ENCODE peak calls at places on chromosomes 3 and 15, in eight cellular contexts. F, N, Y, I, A, C, W and L are unnamed samples.

GRCh38 chr3:112531358-112531781 is 30.4 kb downstream of the ATG3 start:
- DNase-seq in C (peak), N (peak), A (no peak), F (no peak), I (no peak), W (no peak), Y (no peak), L (peak)

GRCh38 chr3:127628788-127629456 is at the start of gene PODXL2:
- DNase-seq in N (peak), A (no peak), W (peak), I (peak), Y (no peak), C (peak), F (peak), L (peak)

GRCh38 chr3:11717768-11718581 is 74.3 kb upstream of the VGLL4 start:
- DNase-seq in F (no peak), A (no peak), N (peak), I (no peak), Y (no peak), C (peak), W (no peak), L (peak)

GRCh38 chr3:197542741-197543454 is 12.9 kb downstream of the BDH1 start:
- DNase-seq in A (no peak), C (no peak), I (peak), Y (no peak), W (peak), F (no peak), N (no peak), L (no peak)

GRCh38 chr3:45210308-45211038 is 15.6 kb downstream of the TMEM158 start:
- DNase-seq in N (peak), W (peak), F (peak), Y (peak), A (peak), I (peak), C (peak), L (peak)

GRCh38 chr3:155313303-155313702 is 19.8 kb upstream of the STRIT1 start:
- DNase-seq in I (no peak), N (no peak), Y (no peak), C (no peak), A (no peak), F (no peak), W (no peak), L (peak)

GRCh38 chr3:23219552-23219951 is 16.4 kb downstream of the UBE2E2 start:
- DNase-seq in C (no peak), F (no peak), Y (no peak), I (no peak), A (no peak), N (no peak), W (no peak), L (no peak)

GRCh38 chr3:27507515-27508266 is 23.5 kb upstream of the SLC4A7 start:
- DNase-seq in W (no peak), N (peak), A (no peak), I (no peak), Y (no peak), F (no peak), C (peak), L (no peak)

GRCh38 chr3:126180477-126181397 is at the start of gene ALDH1L1:
- DNase-seq in I (peak), A (peak), W (peak), Y (no peak), N (peak), F (no peak), C (peak), L (peak)

GRCh38 chr3:116939550-116939949 is 230.0 kb downstream of the TUSC7 start:
- DNase-seq in N (no peak), A (no peak), Y (no peak), W (no peak), F (no peak), C (no peak), I (no peak), L (no peak)

GRCh38 chr15:63870403-63871209 is 36.9 kb upstream of the HERC1 start:
- DNase-seq in C (peak), W (peak), N (peak), F (no peak), I (peak), A (no peak), Y (no peak), L (peak)

GRCh38 chr15:100725121-100726069 is 123.0 kb downstream of the ASB7 start:
- DNase-seq in C (peak), W (peak), Y (no peak), N (no peak), A (no peak), I (no peak), F (no peak), L (peak)

GRCh38 chr15:52093539-52094502 is 18.8 kb downstream of the BCL2L10 start:
- DNase-seq in F (no peak), I (peak), C (peak), Y (no peak), N (peak), W (no peak), A (no peak), L (peak)

GRCh38 chr3:133413166-133414020 is 13.5 kb downstream of the BFSP2 start:
- DNase-seq in N (no peak), F (no peak), I (no peak), A (no peak), Y (no peak), W (no peak), C (no peak), L (peak)

GRCh38 chr3:173397161-173398110 is at the start of gene NLGN1:
- DNase-seq in A (no peak), F (peak), W (peak), Y (no peak), C (peak), I (peak), N (peak), L (peak)